ENCODE peak calls at places on chromosomes 4 and X, in eight cellular contexts. One of them, this sample, is unnamed.

GRCh38 chr4:8345946-8346814 is 76.6 kb downstream of the HTRA3 start:
- DNase-seq in thoracic aorta: no peak
- DNase-seq in lung: no peak
- DNase-seq in H9: peak; percentile 27
- DNase-seq in heart right ventricle: no peak
- DNase-seq in DND-41: no peak
- DNase-seq in testis: no peak
- DNase-seq in right cardiac atrium: peak; percentile 43
- DNase-seq in this sample: no peak

GRCh38 chrX:87693204-87693603 is 175.6 kb downstream of the KLHL4 start:
- DNase-seq in thoracic aorta: no peak
- DNase-seq in lung: no peak
- DNase-seq in H9: no peak
- DNase-seq in heart right ventricle: no peak
- DNase-seq in DND-41: no peak
- DNase-seq in testis: no peak
- DNase-seq in right cardiac atrium: no peak
- DNase-seq in this sample: no peak

GRCh38 chr4:89598602-89599001 is 238.4 kb downstream of the SNCA start:
- DNase-seq in thoracic aorta: no peak
- DNase-seq in lung: no peak
- DNase-seq in H9: no peak
- DNase-seq in heart right ventricle: no peak
- DNase-seq in DND-41: no peak
- DNase-seq in testis: no peak
- DNase-seq in right cardiac atrium: no peak
- DNase-seq in this sample: peak; percentile 48

GRCh38 chrX:102155806-102156179 is at the start of gene BEX5:
- DNase-seq in thoracic aorta: peak; percentile 14
- DNase-seq in lung: peak; percentile 64
- DNase-seq in H9: peak; percentile 87
- DNase-seq in heart right ventricle: peak; percentile 27
- DNase-seq in DND-41: no peak
- DNase-seq in testis: peak; percentile 82
- DNase-seq in right cardiac atrium: peak; percentile 70
- DNase-seq in this sample: no peak

GRCh38 chr4:122764808-122765189 is 32.3 kb downstream of the BBS12 start:
- DNase-seq in thoracic aorta: no peak
- DNase-seq in lung: no peak
- DNase-seq in H9: no peak
- DNase-seq in heart right ventricle: no peak
- DNase-seq in DND-41: no peak
- DNase-seq in testis: no peak
- DNase-seq in right cardiac atrium: no peak
- DNase-seq in this sample: no peak

GRCh38 chr4:39933689-39934590 is 43.8 kb downstream of the PDS5A start:
- DNase-seq in thoracic aorta: no peak
- DNase-seq in lung: no peak
- DNase-seq in H9: no peak
- DNase-seq in heart right ventricle: no peak
- DNase-seq in DND-41: no peak
- DNase-seq in testis: no peak
- DNase-seq in right cardiac atrium: no peak
- DNase-seq in this sample: peak; percentile 14

GRCh38 chr4:98865059-98865458 is 63.9 kb downstream of the EIF4E start:
- DNase-seq in thoracic aorta: no peak
- DNase-seq in lung: no peak
- DNase-seq in H9: no peak
- DNase-seq in heart right ventricle: no peak
- DNase-seq in DND-41: no peak
- DNase-seq in testis: no peak
- DNase-seq in right cardiac atrium: no peak
- DNase-seq in this sample: no peak

GRCh38 chrX:136204571-136204970 is 46.6 kb downstream of the MAP7D3 start:
- DNase-seq in thoracic aorta: peak; percentile 25
- DNase-seq in lung: peak; percentile 39
- DNase-seq in H9: peak; percentile 38
- DNase-seq in heart right ventricle: no peak
- DNase-seq in DND-41: no peak
- DNase-seq in testis: no peak
- DNase-seq in right cardiac atrium: peak; percentile 61
- DNase-seq in this sample: no peak

GRCh38 chr4:172168888-172169287 is 355.7 kb downstream of the GALNTL6 start:
- DNase-seq in thoracic aorta: no peak
- DNase-seq in lung: no peak
- DNase-seq in H9: no peak
- DNase-seq in heart right ventricle: no peak
- DNase-seq in DND-41: no peak
- DNase-seq in testis: no peak
- DNase-seq in right cardiac atrium: no peak
- DNase-seq in this sample: no peak

GRCh38 chr4:183099537-183100297 is 660 bp downstream of the WWC2 start:
- DNase-seq in thoracic aorta: no peak
- DNase-seq in lung: peak; percentile 34
- DNase-seq in H9: peak; percentile 73
- DNase-seq in heart right ventricle: peak; percentile 30
- DNase-seq in DND-41: no peak
- DNase-seq in testis: peak; percentile 58
- DNase-seq in right cardiac atrium: peak; percentile 71
- DNase-seq in this sample: peak; percentile 51

GRCh38 chr4:186039697-186040096 is 29.3 kb upstream of the TLR3 start:
- DNase-seq in thoracic aorta: no peak
- DNase-seq in lung: peak; percentile 64
- DNase-seq in H9: no peak
- DNase-seq in heart right ventricle: no peak
- DNase-seq in DND-41: no peak
- DNase-seq in testis: no peak
- DNase-seq in right cardiac atrium: no peak
- DNase-seq in this sample: no peak

GRCh38 chr4:81418572-81418971 is 53.1 kb downstream of the RASGEF1B start:
- DNase-seq in thoracic aorta: no peak
- DNase-seq in lung: no peak
- DNase-seq in H9: no peak
- DNase-seq in heart right ventricle: no peak
- DNase-seq in DND-41: no peak
- DNase-seq in testis: no peak
- DNase-seq in right cardiac atrium: no peak
- DNase-seq in this sample: no peak

GRCh38 chr4:15898902-15899301 is 39.6 kb downstream of the FGFBP1 start:
- DNase-seq in thoracic aorta: no peak
- DNase-seq in lung: no peak
- DNase-seq in H9: no peak
- DNase-seq in heart right ventricle: no peak
- DNase-seq in DND-41: no peak
- DNase-seq in testis: no peak
- DNase-seq in right cardiac atrium: no peak
- DNase-seq in this sample: no peak

GRCh38 chrX:21740329-21741274 is 17.3 kb downstream of the SMPX start:
- DNase-seq in thoracic aorta: no peak
- DNase-seq in lung: no peak
- DNase-seq in H9: no peak
- DNase-seq in heart right ventricle: peak; percentile 43
- DNase-seq in DND-41: no peak
- DNase-seq in testis: no peak
- DNase-seq in right cardiac atrium: peak; percentile 77
- DNase-seq in this sample: peak; percentile 70

GRCh38 chrX:54807524-54808108 is at the start of gene MAGED2:
- DNase-seq in thoracic aorta: no peak
- DNase-seq in lung: no peak
- DNase-seq in H9: peak; percentile 42
- DNase-seq in heart right ventricle: peak; percentile 38
- DNase-seq in DND-41: peak; percentile 60
- DNase-seq in testis: peak; percentile 39
- DNase-seq in right cardiac atrium: peak; percentile 72
- DNase-seq in this sample: peak; percentile 56

GRCh38 chrX:13742397-13743176 is 8.0 kb downstream of the OFD1 start:
- DNase-seq in thoracic aorta: no peak
- DNase-seq in lung: no peak
- DNase-seq in H9: no peak
- DNase-seq in heart right ventricle: no peak
- DNase-seq in DND-41: no peak
- DNase-seq in testis: no peak
- DNase-seq in right cardiac atrium: no peak
- DNase-seq in this sample: no peak

GRCh38 chrX:115561605-115562491 is 874 bp downstream of the PLS3 start:
- DNase-seq in thoracic aorta: no peak
- DNase-seq in lung: peak; percentile 61
- DNase-seq in H9: peak; percentile 58
- DNase-seq in heart right ventricle: peak; percentile 51
- DNase-seq in DND-41: no peak
- DNase-seq in testis: peak; percentile 45
- DNase-seq in right cardiac atrium: peak; percentile 76
- DNase-seq in this sample: peak; percentile 89

GRCh38 chrX:68488657-68489056 is 10.2 kb upstream of the YIPF6 start:
- DNase-seq in thoracic aorta: no peak
- DNase-seq in lung: peak; percentile 48
- DNase-seq in H9: no peak
- DNase-seq in heart right ventricle: no peak
- DNase-seq in DND-41: no peak
- DNase-seq in testis: no peak
- DNase-seq in right cardiac atrium: no peak
- DNase-seq in this sample: no peak

GRCh38 chrX:49165901-49166881 is 3.6 kb downstream of the MAGIX start:
- DNase-seq in thoracic aorta: no peak
- DNase-seq in lung: peak; percentile 77
- DNase-seq in H9: peak; percentile 94
- DNase-seq in heart right ventricle: peak; percentile 78
- DNase-seq in DND-41: peak; percentile 74
- DNase-seq in testis: peak; percentile 75
- DNase-seq in right cardiac atrium: peak; percentile 88
- DNase-seq in this sample: no peak

GRCh38 chrX:1330605-1331004 is 6.0 kb upstream of the IL3RA start:
- DNase-seq in thoracic aorta: no peak
- DNase-seq in lung: no peak
- DNase-seq in H9: no peak
- DNase-seq in heart right ventricle: no peak
- DNase-seq in DND-41: no peak
- DNase-seq in testis: no peak
- DNase-seq in right cardiac atrium: peak; percentile 49
- DNase-seq in this sample: no peak
- H3K4me1 ChIP-seq in thoracic aorta: no peaks in the 10 kb centered on the region
- H3K4me1 ChIP-seq in lung: no peaks in the 10 kb centered on the region
- H3K4me1 ChIP-seq in H9: no peaks in the 10 kb centered on the region
- H3K4me1 ChIP-seq in heart right ventricle: no peaks in the 10 kb centered on the region
- H3K4me1 ChIP-seq in DND-41: no peaks in the 10 kb centered on the region
- H3K4me1 ChIP-seq in testis: no peaks in the 10 kb centered on the region
- H3K4me1 ChIP-seq in right cardiac atrium: no peaks in the 10 kb centered on the region
- H3K4me1 ChIP-seq in this sample: no peaks in the 10 kb centered on the region

GRCh38 chr4:2258091-2259035 is 3.5 kb downstream of the MXD4 start:
- DNase-seq in thoracic aorta: peak; percentile 1
- DNase-seq in lung: no peak
- DNase-seq in H9: no peak
- DNase-seq in heart right ventricle: no peak
- DNase-seq in DND-41: no peak
- DNase-seq in testis: peak; percentile 22
- DNase-seq in right cardiac atrium: peak; percentile 49
- DNase-seq in this sample: no peak

GRCh38 chr4:2259036-2259540 is 2.8 kb downstream of the MXD4 start:
- DNase-seq in thoracic aorta: peak; percentile 1
- DNase-seq in lung: no peak
- DNase-seq in H9: no peak
- DNase-seq in heart right ventricle: no peak
- DNase-seq in DND-41: no peak
- DNase-seq in testis: peak; percentile 64
- DNase-seq in right cardiac atrium: peak; percentile 57
- DNase-seq in this sample: peak; percentile 3

GRCh38 chr4:2261110-2261852 is 628 bp downstream of the MXD4 start:
- DNase-seq in thoracic aorta: no peak
- DNase-seq in lung: no peak
- DNase-seq in H9: no peak
- DNase-seq in heart right ventricle: peak; percentile 58
- DNase-seq in DND-41: peak; percentile 57
- DNase-seq in testis: no peak
- DNase-seq in right cardiac atrium: peak; percentile 85
- DNase-seq in this sample: no peak

GRCh38 chr4:2260336-2261109 is 1.4 kb downstream of the MXD4 start:
- DNase-seq in thoracic aorta: no peak
- DNase-seq in lung: no peak
- DNase-seq in H9: peak; percentile 23
- DNase-seq in heart right ventricle: no peak
- DNase-seq in DND-41: no peak
- DNase-seq in testis: peak; percentile 40
- DNase-seq in right cardiac atrium: peak; percentile 70
- DNase-seq in this sample: no peak

GRCh38 chr4:2259541-2260267 is 2.2 kb downstream of the MXD4 start:
- DNase-seq in thoracic aorta: no peak
- DNase-seq in lung: no peak
- DNase-seq in H9: no peak
- DNase-seq in heart right ventricle: no peak
- DNase-seq in DND-41: no peak
- DNase-seq in testis: peak; percentile 12
- DNase-seq in right cardiac atrium: peak; percentile 52
- DNase-seq in this sample: no peak
- H3K4me1 ChIP-seq in thoracic aorta: peaks cover 43% of the 10 kb centered on the region
- H3K4me1 ChIP-seq in lung: peaks cover 15% of the 10 kb centered on the region
- H3K4me1 ChIP-seq in H9: peaks cover 2% of the 10 kb centered on the region
- H3K4me1 ChIP-seq in heart right ventricle: peaks cover 56% of the 10 kb centered on the region
- H3K4me1 ChIP-seq in DND-41: peaks cover 37% of the 10 kb centered on the region
- H3K4me1 ChIP-seq in testis: peaks cover 64% of the 10 kb centered on the region
- H3K4me1 ChIP-seq in right cardiac atrium: peaks cover 28% of the 10 kb centered on the region
- H3K4me1 ChIP-seq in this sample: no peaks in the 10 kb centered on the region

DNA sequence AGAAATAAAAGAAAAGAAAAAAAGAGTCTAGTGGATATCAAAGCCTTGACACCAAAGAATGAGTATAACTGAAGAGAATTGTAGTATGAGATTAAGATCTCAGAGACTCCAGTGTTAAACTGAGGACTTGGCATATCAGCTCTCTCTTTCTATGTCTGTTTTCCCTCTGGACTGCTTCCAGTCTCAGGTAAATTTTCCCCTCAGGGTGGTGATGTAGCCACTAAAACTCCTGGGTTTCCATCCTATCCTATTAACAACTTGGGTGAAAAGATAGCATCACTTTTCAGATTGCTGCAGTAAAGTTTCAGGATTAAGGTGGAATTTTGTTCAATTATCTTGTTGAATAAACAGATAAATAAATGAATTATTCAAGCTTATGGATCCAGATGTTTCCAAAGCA is 85.7 kb downstream of the ATP10D start:
- DNase-seq in thoracic aorta: no peak
- DNase-seq in lung: no peak
- DNase-seq in H9: no peak
- DNase-seq in heart right ventricle: no peak
- DNase-seq in DND-41: no peak
- DNase-seq in testis: no peak
- DNase-seq in right cardiac atrium: no peak
- DNase-seq in this sample: no peak
- H3K4me1 ChIP-seq in thoracic aorta: no peaks in the 10 kb centered on the region
- H3K4me1 ChIP-seq in lung: no peaks in the 10 kb centered on the region
- H3K4me1 ChIP-seq in H9: no peaks in the 10 kb centered on the region
- H3K4me1 ChIP-seq in heart right ventricle: no peaks in the 10 kb centered on the region
- H3K4me1 ChIP-seq in DND-41: no peaks in the 10 kb centered on the region
- H3K4me1 ChIP-seq in testis: no peaks in the 10 kb centered on the region
- H3K4me1 ChIP-seq in right cardiac atrium: no peaks in the 10 kb centered on the region
- H3K4me1 ChIP-seq in this sample: no peaks in the 10 kb centered on the region

DNA sequence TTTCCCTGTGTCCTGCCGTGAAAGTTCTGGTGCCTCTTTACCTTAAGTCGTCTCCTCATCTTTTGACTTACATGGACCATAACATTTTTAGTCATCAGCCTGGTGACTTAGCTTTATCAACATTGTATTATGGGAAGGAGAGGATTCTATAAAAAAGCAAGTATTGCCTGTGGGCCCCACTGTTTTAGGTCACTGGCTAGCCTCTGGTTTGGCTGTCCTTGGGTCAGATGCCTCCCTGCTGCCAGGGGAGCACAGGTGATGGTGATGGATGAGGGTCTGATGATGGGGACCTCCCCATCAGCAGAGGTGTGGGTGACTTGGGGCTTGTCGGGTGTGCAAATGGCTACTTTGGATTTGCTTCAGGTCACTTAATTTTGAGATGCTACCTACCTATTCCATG is 51.8 kb downstream of the FAM193A start:
- DNase-seq in thoracic aorta: no peak
- DNase-seq in lung: no peak
- DNase-seq in H9: no peak
- DNase-seq in heart right ventricle: no peak
- DNase-seq in DND-41: no peak
- DNase-seq in testis: no peak
- DNase-seq in right cardiac atrium: no peak
- DNase-seq in this sample: no peak
- H3K4me1 ChIP-seq in thoracic aorta: peaks cover 43% of the 10 kb centered on the region
- H3K4me1 ChIP-seq in lung: peaks cover 23% of the 10 kb centered on the region
- H3K4me1 ChIP-seq in H9: peaks cover 6% of the 10 kb centered on the region
- H3K4me1 ChIP-seq in heart right ventricle: peaks cover 67% of the 10 kb centered on the region
- H3K4me1 ChIP-seq in DND-41: no peaks in the 10 kb centered on the region
- H3K4me1 ChIP-seq in testis: peaks cover 25% of the 10 kb centered on the region
- H3K4me1 ChIP-seq in right cardiac atrium: peaks cover 29% of the 10 kb centered on the region
- H3K4me1 ChIP-seq in this sample: peaks cover 5% of the 10 kb centered on the region